ENCODE peak calls at places on chromosomes 11 and 22, in nine cellular contexts. One of them, this sample, is unnamed.

GRCh38 chr11:65719887-65720236 is 736 bp downstream of the RNASEH2C start:
- DNase-seq in neural progenitor cell: no peak
- DNase-seq in mucosa of descending colon: peak
- DNase-seq in foreskin fibroblast: peak
- DNase-seq in AG10803: peak
- DNase-seq in SK-N-SH: no peak
- DNase-seq in left ventricle myocardium inferior: no peak
- DNase-seq in brain microvascular endothelial cell: peak
- DNase-seq in heart right ventricle: no peak
- DNase-seq in this sample: peak

GRCh38 chr11:47715082-47715669 is at the start of gene AGBL2:
- DNase-seq in neural progenitor cell: peak
- DNase-seq in mucosa of descending colon: peak
- DNase-seq in foreskin fibroblast: peak
- DNase-seq in AG10803: peak
- DNase-seq in SK-N-SH: peak
- DNase-seq in left ventricle myocardium inferior: peak
- DNase-seq in brain microvascular endothelial cell: peak
- DNase-seq in heart right ventricle: peak
- DNase-seq in this sample: peak

GRCh38 chr11:47387944-47388696 is 9.8 kb upstream of the SPI1 start:
- DNase-seq in neural progenitor cell: no peak
- DNase-seq in mucosa of descending colon: peak
- DNase-seq in foreskin fibroblast: no peak
- DNase-seq in AG10803: no peak
- DNase-seq in SK-N-SH: no peak
- DNase-seq in left ventricle myocardium inferior: no peak
- DNase-seq in brain microvascular endothelial cell: no peak
- DNase-seq in heart right ventricle: no peak
- DNase-seq in this sample: no peak

GRCh38 chr22:20583471-20583922 is 76.1 kb downstream of the MED15 start:
- DNase-seq in neural progenitor cell: peak
- DNase-seq in mucosa of descending colon: no peak
- DNase-seq in foreskin fibroblast: no peak
- DNase-seq in AG10803: no peak
- DNase-seq in SK-N-SH: no peak
- DNase-seq in left ventricle myocardium inferior: peak
- DNase-seq in brain microvascular endothelial cell: no peak
- DNase-seq in heart right ventricle: peak
- DNase-seq in this sample: no peak

GRCh38 chr11:57798905-57799559 is 37.4 kb downstream of the CTNND1 start:
- DNase-seq in neural progenitor cell: no peak
- DNase-seq in mucosa of descending colon: peak
- DNase-seq in foreskin fibroblast: peak
- DNase-seq in AG10803: peak
- DNase-seq in SK-N-SH: no peak
- DNase-seq in left ventricle myocardium inferior: no peak
- DNase-seq in brain microvascular endothelial cell: no peak
- DNase-seq in heart right ventricle: no peak
- DNase-seq in this sample: peak

GRCh38 chr11:64787526-64788320 is 9.4 kb upstream of the SF1 start:
- DNase-seq in neural progenitor cell: peak
- DNase-seq in mucosa of descending colon: peak
- DNase-seq in foreskin fibroblast: no peak
- DNase-seq in AG10803: peak
- DNase-seq in SK-N-SH: peak
- DNase-seq in left ventricle myocardium inferior: no peak
- DNase-seq in brain microvascular endothelial cell: peak
- DNase-seq in heart right ventricle: peak
- DNase-seq in this sample: peak

GRCh38 chr11:62602141-62603071 is 741 bp upstream of the MTA2 start:
- DNase-seq in neural progenitor cell: peak
- DNase-seq in mucosa of descending colon: peak
- DNase-seq in foreskin fibroblast: peak
- DNase-seq in AG10803: peak
- DNase-seq in SK-N-SH: peak
- DNase-seq in left ventricle myocardium inferior: peak
- DNase-seq in brain microvascular endothelial cell: no peak
- DNase-seq in heart right ventricle: peak
- DNase-seq in this sample: peak

GRCh38 chr11:106280041-106280440 is 202.6 kb downstream of the AASDHPPT start:
- DNase-seq in neural progenitor cell: peak
- DNase-seq in mucosa of descending colon: no peak
- DNase-seq in foreskin fibroblast: no peak
- DNase-seq in AG10803: no peak
- DNase-seq in SK-N-SH: no peak
- DNase-seq in left ventricle myocardium inferior: no peak
- DNase-seq in brain microvascular endothelial cell: no peak
- DNase-seq in heart right ventricle: no peak
- DNase-seq in this sample: no peak

GRCh38 chr11:8729837-8730696 is 47.5 kb downstream of the RPL27A start:
- DNase-seq in neural progenitor cell: no peak
- DNase-seq in mucosa of descending colon: no peak
- DNase-seq in foreskin fibroblast: no peak
- DNase-seq in AG10803: no peak
- DNase-seq in SK-N-SH: no peak
- DNase-seq in left ventricle myocardium inferior: no peak
- DNase-seq in brain microvascular endothelial cell: no peak
- DNase-seq in heart right ventricle: no peak
- DNase-seq in this sample: no peak

GRCh38 chr11:113014731-113015455 is 53.7 kb downstream of the NCAM1 start:
- DNase-seq in neural progenitor cell: no peak
- DNase-seq in mucosa of descending colon: no peak
- DNase-seq in foreskin fibroblast: no peak
- DNase-seq in AG10803: peak
- DNase-seq in SK-N-SH: peak
- DNase-seq in left ventricle myocardium inferior: peak
- DNase-seq in brain microvascular endothelial cell: no peak
- DNase-seq in heart right ventricle: peak
- DNase-seq in this sample: no peak
- H3K4me3 ChIP-seq in neural progenitor cell: no peak
- H3K4me3 ChIP-seq in mucosa of descending colon: no peak
- H3K4me3 ChIP-seq in foreskin fibroblast: no peak
- H3K4me3 ChIP-seq in AG10803: no peak
- H3K4me3 ChIP-seq in SK-N-SH: no peak
- H3K4me3 ChIP-seq in left ventricle myocardium inferior: no peak
- H3K4me3 ChIP-seq in brain microvascular endothelial cell: no peak
- H3K4me3 ChIP-seq in heart right ventricle: no peak
- H3K4me3 ChIP-seq in this sample: no peak

DNA sequence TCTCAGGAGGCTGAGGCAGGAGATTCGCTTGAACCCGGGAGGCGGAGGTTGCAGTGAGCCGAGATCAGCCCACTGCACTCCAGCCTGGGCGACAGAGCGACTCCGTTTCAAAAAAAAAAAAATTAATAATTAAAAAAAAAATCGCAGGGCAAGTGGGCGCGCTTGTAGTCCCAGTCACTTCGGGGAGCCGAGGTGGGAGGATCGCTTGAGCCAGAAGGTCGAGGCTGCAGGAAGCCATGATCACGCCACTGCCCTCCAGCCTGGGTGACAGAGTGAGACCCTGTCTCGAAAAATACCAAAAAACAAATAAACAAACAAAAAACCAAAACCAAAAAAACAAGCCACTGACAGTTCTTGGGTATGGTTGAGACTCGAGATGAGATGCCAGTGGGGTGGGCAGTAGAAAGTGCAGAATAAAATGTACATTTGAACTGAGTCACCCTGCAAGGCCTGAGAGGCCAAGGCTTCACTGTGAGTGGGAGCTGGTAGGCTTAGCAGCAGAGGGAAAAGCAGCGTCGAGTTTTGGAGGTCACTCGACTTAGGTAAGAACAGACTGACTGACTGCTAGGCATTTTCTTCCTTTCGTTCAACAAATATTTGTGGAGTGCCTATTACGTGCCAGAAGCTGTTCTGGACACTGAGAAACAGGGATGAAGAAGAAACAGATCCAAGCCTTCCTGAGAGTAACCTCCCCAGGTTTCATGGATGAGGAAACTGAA is 623 bp upstream of the LDHA start:
- DNase-seq in neural progenitor cell: no peak
- DNase-seq in mucosa of descending colon: no peak
- DNase-seq in foreskin fibroblast: no peak
- DNase-seq in AG10803: no peak
- DNase-seq in SK-N-SH: no peak
- DNase-seq in left ventricle myocardium inferior: no peak
- DNase-seq in brain microvascular endothelial cell: no peak
- DNase-seq in heart right ventricle: no peak
- DNase-seq in this sample: no peak
- TF ChIP-seq CTCF in neural progenitor cell: no peak
- TF ChIP-seq CTCF in mucosa of descending colon: no peak
- TF ChIP-seq CTCF in foreskin fibroblast: no peak
- TF ChIP-seq CTCF in AG10803: no peak
- TF ChIP-seq CTCF in SK-N-SH: no peak
- TF ChIP-seq CTCF in left ventricle myocardium inferior: no peak
- TF ChIP-seq CTCF in brain microvascular endothelial cell: no peak
- TF ChIP-seq CTCF in heart right ventricle: no peak
- TF ChIP-seq CTCF in this sample: no peak

GRCh38 chr11:270451-271208 is 7.6 kb upstream of the NLRP6 start:
- DNase-seq in neural progenitor cell: no peak
- DNase-seq in mucosa of descending colon: peak
- DNase-seq in foreskin fibroblast: no peak
- DNase-seq in AG10803: no peak
- DNase-seq in SK-N-SH: no peak
- DNase-seq in left ventricle myocardium inferior: no peak
- DNase-seq in brain microvascular endothelial cell: no peak
- DNase-seq in heart right ventricle: no peak
- DNase-seq in this sample: no peak
- H3K4me3 ChIP-seq in neural progenitor cell: no peak
- H3K4me3 ChIP-seq in mucosa of descending colon: no peak
- H3K4me3 ChIP-seq in foreskin fibroblast: no peak
- H3K4me3 ChIP-seq in AG10803: no peak
- H3K4me3 ChIP-seq in SK-N-SH: no peak
- H3K4me3 ChIP-seq in left ventricle myocardium inferior: no peak
- H3K4me3 ChIP-seq in brain microvascular endothelial cell: no peak
- H3K4me3 ChIP-seq in heart right ventricle: no peak
- H3K4me3 ChIP-seq in this sample: no peak

GRCh38 chr22:40156001-40156516 is 21.7 kb upstream of the TNRC6B start:
- DNase-seq in neural progenitor cell: no peak
- DNase-seq in mucosa of descending colon: no peak
- DNase-seq in foreskin fibroblast: peak
- DNase-seq in AG10803: no peak
- DNase-seq in SK-N-SH: no peak
- DNase-seq in left ventricle myocardium inferior: no peak
- DNase-seq in brain microvascular endothelial cell: peak
- DNase-seq in heart right ventricle: no peak
- DNase-seq in this sample: peak
- TF ChIP-seq CTCF in neural progenitor cell: no peak
- TF ChIP-seq CTCF in mucosa of descending colon: no peak
- TF ChIP-seq CTCF in foreskin fibroblast: peak
- TF ChIP-seq CTCF in AG10803: no peak
- TF ChIP-seq CTCF in SK-N-SH: no peak
- TF ChIP-seq CTCF in left ventricle myocardium inferior: peak
- TF ChIP-seq CTCF in brain microvascular endothelial cell: peak
- TF ChIP-seq CTCF in heart right ventricle: peak
- TF ChIP-seq CTCF in this sample: peak

GRCh38 chr22:27242474-27242873 is 559.1 kb downstream of the MN1 start:
- DNase-seq in neural progenitor cell: no peak
- DNase-seq in mucosa of descending colon: no peak
- DNase-seq in foreskin fibroblast: no peak
- DNase-seq in AG10803: no peak
- DNase-seq in SK-N-SH: no peak
- DNase-seq in left ventricle myocardium inferior: no peak
- DNase-seq in brain microvascular endothelial cell: no peak
- DNase-seq in heart right ventricle: no peak
- DNase-seq in this sample: no peak

GRCh38 chr22:27240298-27240885 is 561.2 kb downstream of the MN1 start:
- DNase-seq in neural progenitor cell: no peak
- DNase-seq in mucosa of descending colon: no peak
- DNase-seq in foreskin fibroblast: no peak
- DNase-seq in AG10803: peak
- DNase-seq in SK-N-SH: no peak
- DNase-seq in left ventricle myocardium inferior: no peak
- DNase-seq in brain microvascular endothelial cell: no peak
- DNase-seq in heart right ventricle: no peak
- DNase-seq in this sample: no peak

GRCh38 chr22:27242111-27242436 is 559.5 kb downstream of the MN1 start:
- DNase-seq in neural progenitor cell: no peak
- DNase-seq in mucosa of descending colon: no peak
- DNase-seq in foreskin fibroblast: no peak
- DNase-seq in AG10803: no peak
- DNase-seq in SK-N-SH: no peak
- DNase-seq in left ventricle myocardium inferior: no peak
- DNase-seq in brain microvascular endothelial cell: no peak
- DNase-seq in heart right ventricle: peak
- DNase-seq in this sample: no peak

GRCh38 chr22:27242917-27243589 is 558.5 kb downstream of the MN1 start:
- DNase-seq in neural progenitor cell: no peak
- DNase-seq in mucosa of descending colon: no peak
- DNase-seq in foreskin fibroblast: no peak
- DNase-seq in AG10803: no peak
- DNase-seq in SK-N-SH: no peak
- DNase-seq in left ventricle myocardium inferior: no peak
- DNase-seq in brain microvascular endothelial cell: peak
- DNase-seq in heart right ventricle: no peak
- DNase-seq in this sample: no peak

GRCh38 chr22:27241430-27242110 is 560.0 kb downstream of the MN1 start:
- DNase-seq in neural progenitor cell: no peak
- DNase-seq in mucosa of descending colon: no peak
- DNase-seq in foreskin fibroblast: no peak
- DNase-seq in AG10803: peak
- DNase-seq in SK-N-SH: peak
- DNase-seq in left ventricle myocardium inferior: peak
- DNase-seq in brain microvascular endothelial cell: no peak
- DNase-seq in heart right ventricle: peak
- DNase-seq in this sample: no peak
- H3K4me3 ChIP-seq in neural progenitor cell: no peak
- H3K4me3 ChIP-seq in mucosa of descending colon: no peak
- H3K4me3 ChIP-seq in foreskin fibroblast: no peak
- H3K4me3 ChIP-seq in AG10803: no peak
- H3K4me3 ChIP-seq in SK-N-SH: no peak
- H3K4me3 ChIP-seq in left ventricle myocardium inferior: no peak
- H3K4me3 ChIP-seq in brain microvascular endothelial cell: no peak
- H3K4me3 ChIP-seq in heart right ventricle: no peak
- H3K4me3 ChIP-seq in this sample: no peak

DNA sequence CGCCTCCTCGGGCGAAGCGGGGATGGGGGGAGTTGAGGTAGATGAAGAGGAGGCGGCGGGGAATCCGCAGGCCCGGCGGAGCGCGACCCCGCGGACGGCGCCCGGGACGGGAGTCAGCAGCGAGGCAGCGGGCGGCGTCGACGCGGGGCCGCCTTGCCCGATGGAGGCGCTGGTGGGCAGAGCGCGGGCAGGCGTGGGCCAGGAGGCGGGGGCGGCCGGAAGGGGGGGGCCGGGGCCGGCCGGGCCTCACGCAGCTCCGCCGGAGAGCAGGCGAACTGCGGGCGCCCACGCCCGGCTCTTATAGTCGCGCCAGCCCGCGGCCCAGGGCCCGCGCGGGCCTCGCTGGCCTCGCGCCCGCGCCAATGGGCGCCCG is at the start of gene IGF2:
- DNase-seq in neural progenitor cell: peak
- DNase-seq in mucosa of descending colon: no peak
- DNase-seq in foreskin fibroblast: peak
- DNase-seq in AG10803: no peak
- DNase-seq in SK-N-SH: peak
- DNase-seq in left ventricle myocardium inferior: no peak
- DNase-seq in brain microvascular endothelial cell: no peak
- DNase-seq in heart right ventricle: peak
- DNase-seq in this sample: no peak
- TF ChIP-seq CTCF in neural progenitor cell: peak
- TF ChIP-seq CTCF in mucosa of descending colon: no peak
- TF ChIP-seq CTCF in foreskin fibroblast: no peak
- TF ChIP-seq CTCF in AG10803: no peak
- TF ChIP-seq CTCF in SK-N-SH: no peak
- TF ChIP-seq CTCF in left ventricle myocardium inferior: no peak
- TF ChIP-seq CTCF in brain microvascular endothelial cell: no peak
- TF ChIP-seq CTCF in heart right ventricle: no peak
- TF ChIP-seq CTCF in this sample: no peak

This sample was measured in fibroblast of mammary gland.